ENCODE peak calls at places on chromosomes 6 and 20, in four cellular contexts. Q, W, B and M are unnamed samples.

GRCh38 chr6:36724514-36725385 is 27.1 kb downstream of the RAB44 start:
- DNase-seq in B (peak; percentile 92), W (peak; percentile 77), Q (peak; percentile 77), M (no peak)

GRCh38 chr6:72551470-72551869 is 70.4 kb upstream of the KCNQ5 start:
- DNase-seq in B (no peak), Q (no peak), W (no peak), M (no peak)

GRCh38 chr6:150395388-150396009 is 26.7 kb downstream of the IYD start:
- DNase-seq in Q (peak; percentile 55), B (peak; percentile 65), W (peak; percentile 53), M (no peak)

GRCh38 chr6:55209059-55209458 is 34.7 kb downstream of the HCRTR2 start:
- DNase-seq in Q (no peak), B (no peak), W (no peak), M (no peak)

GRCh38 chr6:64732888-64733287 is 974.1 kb downstream of the EYS start:
- DNase-seq in W (peak; percentile 1), B (no peak), Q (no peak), M (no peak)

GRCh38 chr6:83370607-83371006 is 60.2 kb downstream of the ME1 start:
- DNase-seq in B (no peak), Q (no peak), W (no peak), M (no peak)

GRCh38 chr6:116246089-116246488 is 7.8 kb downstream of the TSPYL4 start:
- DNase-seq in B (no peak), Q (no peak), W (no peak), M (no peak)

GRCh38 chr6:170314983-170315382 is 8.4 kb downstream of the FAM120B start:
- DNase-seq in W (no peak), B (no peak), Q (no peak), M (no peak)

GRCh38 chr6:114465511-114465910 is 122.7 kb upstream of the HS3ST5 start:
- DNase-seq in W (no peak), B (no peak), Q (no peak), M (no peak)

GRCh38 chr20:63290677-63291472 is 2.1 kb upstream of the COL20A1 start:
- DNase-seq in Q (peak; percentile 90), B (peak; percentile 40), W (peak; percentile 69), M (peak; percentile 45)

GRCh38 chr20:55667024-55667423 is 338.3 kb downstream of the CBLN4 start:
- DNase-seq in Q (no peak), B (no peak), W (no peak), M (no peak)

GRCh38 chr6:96613291-96613999 is 50.5 kb downstream of the FHL5 start:
- DNase-seq in Q (no peak), B (no peak), W (no peak), M (no peak)

GRCh38 chr6:56382416-56382940 is 135.1 kb upstream of the COL21A1 start:
- DNase-seq in W (no peak), Q (no peak), B (no peak), M (no peak)

GRCh38 chr6:35360349-35361138 is 18.2 kb downstream of the PPARD start:
- DNase-seq in Q (no peak), W (no peak), B (no peak), M (no peak)

GRCh38 chr6:40164345-40164755 is 230.1 kb upstream of the MOCS1 start:
- DNase-seq in W (peak; percentile 42), Q (no peak), B (no peak), M (no peak)

GRCh38 chr6:15247750-15248450 is 2.0 kb downstream of the JARID2 start:
- DNase-seq in W (no peak), B (peak; percentile 68), Q (peak; percentile 71), M (peak; percentile 63)

GRCh38 chr6:139593081-139593480 is 218.6 kb upstream of the CITED2 start:
- DNase-seq in Q (no peak), B (no peak), W (no peak), M (no peak)

GRCh38 chr6:35014341-35014740 is 125.3 kb downstream of the ANKS1A start:
- DNase-seq in W (peak; percentile 80), B (no peak), Q (no peak), M (no peak)

GRCh38 chr6:42138630-42139619 is 3.5 kb downstream of the C6orf132 start:
- DNase-seq in B (peak; percentile 44), W (peak; percentile 73), Q (no peak), M (no peak)

GRCh38 chr6:22631101-22631500 is 61.7 kb downstream of the HDGFL1 start:
- DNase-seq in W (no peak), B (no peak), Q (no peak), M (no peak)

GRCh38 chr20:12722096-12722495 is 286.7 kb upstream of the SPTLC3 start:
- DNase-seq in Q (no peak), B (no peak), W (no peak), M (no peak)

GRCh38 chr20:50318709-50319108 is 128.1 kb downstream of the CEBPB start:
- DNase-seq in B (no peak), Q (no peak), W (no peak), M (no peak)

GRCh38 chr6:129717287-129717686 is 7.3 kb upstream of the ARHGAP18 start:
- DNase-seq in W (no peak), B (no peak), Q (no peak), M (no peak)

GRCh38 chr6:53447869-53448268 is 97.0 kb downstream of the GCLC start:
- DNase-seq in Q (no peak), B (no peak), W (no peak), M (no peak)

GRCh38 chr20:31824554-31825313 is 5.6 kb downstream of the MYLK2 start:
- DNase-seq in Q (no peak), W (no peak), B (no peak), M (no peak)

GRCh38 chr6:11854418-11855165 is 76.0 kb upstream of the ADTRP start:
- DNase-seq in W (peak; percentile 73), B (no peak), Q (peak; percentile 45), M (no peak)

GRCh38 chr6:39617520-39617919 is 107.7 kb downstream of the KIF6 start:
- DNase-seq in W (no peak), Q (no peak), B (no peak), M (no peak)

GRCh38 chr20:15496501-15497039 is 1076.7 kb downstream of the KIF16B start:
- DNase-seq in W (no peak), Q (no peak), B (no peak), M (no peak)

GRCh38 chr20:39222102-39222501 is 260.0 kb downstream of the DHX35 start:
- DNase-seq in B (no peak), Q (no peak), W (no peak), M (no peak)

GRCh38 chr20:43571771-43572170 is 12.9 kb downstream of the SGK2 start:
- DNase-seq in Q (no peak), W (no peak), B (no peak), M (no peak)